ENCODE peak calls at places on chromosomes 13 and 19, in seven cellular contexts. One of them, this sample, is unnamed.
A peak's percentile ranks its signal among the peaks of the same experiment; 100 is the strongest.

GRCh38 chr19:10473192-10473591 is 30.0 kb downstream of the KEAP1 start:
- DNase-seq in psoas muscle: no peak
- DNase-seq in IMR-90: no peak
- DNase-seq in left ventricle myocardium inferior: no peak
- DNase-seq in left lung: no peak
- DNase-seq in lung: no peak
- DNase-seq in K562: no peak
- DNase-seq in this sample: peak; percentile 59

GRCh38 chr13:23754506-23754905 is 134.7 kb downstream of the MIPEP start:
- DNase-seq in psoas muscle: no peak
- DNase-seq in IMR-90: peak; percentile 52
- DNase-seq in left ventricle myocardium inferior: no peak
- DNase-seq in left lung: no peak
- DNase-seq in lung: no peak
- DNase-seq in K562: no peak
- DNase-seq in this sample: no peak

GRCh38 chr19:54434112-54434861 is 14.7 kb upstream of the LENG8 start:
- DNase-seq in psoas muscle: no peak
- DNase-seq in IMR-90: no peak
- DNase-seq in left ventricle myocardium inferior: no peak
- DNase-seq in left lung: no peak
- DNase-seq in lung: no peak
- DNase-seq in K562: no peak
- DNase-seq in this sample: peak; percentile 57

GRCh38 chr19:53884256-53884655 is 2.3 kb downstream of the PRKCG start:
- DNase-seq in psoas muscle: peak; percentile 30
- DNase-seq in IMR-90: no peak
- DNase-seq in left ventricle myocardium inferior: no peak
- DNase-seq in left lung: no peak
- DNase-seq in lung: no peak
- DNase-seq in K562: no peak
- DNase-seq in this sample: no peak

GRCh38 chr13:75704194-75704941 is 68.2 kb downstream of the LMO7 start:
- DNase-seq in psoas muscle: no peak
- DNase-seq in IMR-90: peak; percentile 85
- DNase-seq in left ventricle myocardium inferior: no peak
- DNase-seq in left lung: no peak
- DNase-seq in lung: no peak
- DNase-seq in K562: no peak
- DNase-seq in this sample: no peak

GRCh38 chr19:49581007-49581508 is at the start of gene PRRG2:
- DNase-seq in psoas muscle: no peak
- DNase-seq in IMR-90: no peak
- DNase-seq in left ventricle myocardium inferior: no peak
- DNase-seq in left lung: peak; percentile 77
- DNase-seq in lung: peak; percentile 57
- DNase-seq in K562: peak; percentile 15
- DNase-seq in this sample: peak; percentile 72

GRCh38 chr19:35715981-35716734 is 1.6 kb upstream of the KMT2B start:
- DNase-seq in psoas muscle: peak; percentile 81
- DNase-seq in IMR-90: peak; percentile 30
- DNase-seq in left ventricle myocardium inferior: peak; percentile 70
- DNase-seq in left lung: peak; percentile 92
- DNase-seq in lung: peak; percentile 59
- DNase-seq in K562: peak; percentile 47
- DNase-seq in this sample: peak; percentile 70

GRCh38 chr13:50713849-50714248 is 129.6 kb downstream of the DLEU7 start:
- DNase-seq in psoas muscle: no peak
- DNase-seq in IMR-90: peak; percentile 59
- DNase-seq in left ventricle myocardium inferior: no peak
- DNase-seq in left lung: peak; percentile 78
- DNase-seq in lung: no peak
- DNase-seq in K562: no peak
- DNase-seq in this sample: no peak

GRCh38 chr13:70191034-70191433 is 82.8 kb upstream of the KLHL1 start:
- DNase-seq in psoas muscle: no peak
- DNase-seq in IMR-90: no peak
- DNase-seq in left ventricle myocardium inferior: no peak
- DNase-seq in left lung: no peak
- DNase-seq in lung: no peak
- DNase-seq in K562: no peak
- DNase-seq in this sample: no peak

GRCh38 chr19:11151181-11151580 is 4.4 kb downstream of the SPC24 start:
- DNase-seq in psoas muscle: no peak
- DNase-seq in IMR-90: no peak
- DNase-seq in left ventricle myocardium inferior: peak; percentile 44
- DNase-seq in left lung: no peak
- DNase-seq in lung: no peak
- DNase-seq in K562: no peak
- DNase-seq in this sample: no peak

GRCh38 chr13:109784590-109785140 is 1.7 kb downstream of the IRS2 start:
- DNase-seq in psoas muscle: peak; percentile 89
- DNase-seq in IMR-90: peak; percentile 62
- DNase-seq in left ventricle myocardium inferior: peak; percentile 84
- DNase-seq in left lung: peak; percentile 97
- DNase-seq in lung: peak; percentile 72
- DNase-seq in K562: no peak
- DNase-seq in this sample: peak; percentile 87
- H3K4me3 ChIP-seq in psoas muscle: peak overlapping the region; percentile 92
- H3K4me3 ChIP-seq in IMR-90: peak overlapping the region; percentile 75
- H3K4me3 ChIP-seq in left ventricle myocardium inferior: peak overlapping the region; percentile 78
- H3K4me3 ChIP-seq in left lung: peak overlapping the region; percentile 38
- H3K4me3 ChIP-seq in lung: peak overlapping the region; percentile 80
- H3K4me3 ChIP-seq in K562: no peak overlapping the region
- H3K4me3 ChIP-seq in this sample: peak overlapping the region; percentile 83

GRCh38 chr19:47863514-47863936 is 4.5 kb downstream of the TPRX2 start:
- DNase-seq in psoas muscle: peak; percentile 89
- DNase-seq in IMR-90: peak; percentile 55
- DNase-seq in left ventricle myocardium inferior: peak; percentile 82
- DNase-seq in left lung: peak; percentile 94
- DNase-seq in lung: peak; percentile 85
- DNase-seq in K562: peak; percentile 93
- DNase-seq in this sample: peak; percentile 75
- H3K27ac ChIP-seq in psoas muscle: no peak overlapping the region
- H3K27ac ChIP-seq in IMR-90: no peak overlapping the region
- H3K27ac ChIP-seq in left ventricle myocardium inferior: no peak overlapping the region
- H3K27ac ChIP-seq in left lung: no peak overlapping the region
- H3K27ac ChIP-seq in lung: no peak overlapping the region
- H3K27ac ChIP-seq in K562: no peak overlapping the region
- H3K27ac ChIP-seq in this sample: no peak overlapping the region

GRCh38 chr19:51140441-51140840 is 1.7 kb upstream of the SIGLEC7 start:
- DNase-seq in psoas muscle: no peak
- DNase-seq in IMR-90: no peak
- DNase-seq in left ventricle myocardium inferior: no peak
- DNase-seq in left lung: no peak
- DNase-seq in lung: no peak
- DNase-seq in K562: no peak
- DNase-seq in this sample: no peak

GRCh38 chr19:51143486-51143885 is 1.4 kb downstream of the SIGLEC7 start:
- DNase-seq in psoas muscle: no peak
- DNase-seq in IMR-90: no peak
- DNase-seq in left ventricle myocardium inferior: no peak
- DNase-seq in left lung: no peak
- DNase-seq in lung: no peak
- DNase-seq in K562: no peak
- DNase-seq in this sample: no peak

GRCh38 chr19:51141181-51141580 is 920 bp upstream of the SIGLEC7 start:
- DNase-seq in psoas muscle: no peak
- DNase-seq in IMR-90: no peak
- DNase-seq in left ventricle myocardium inferior: no peak
- DNase-seq in left lung: no peak
- DNase-seq in lung: no peak
- DNase-seq in K562: no peak
- DNase-seq in this sample: no peak

GRCh38 chr19:51144482-51145045 is 2.5 kb downstream of the SIGLEC7 start:
- DNase-seq in psoas muscle: no peak
- DNase-seq in IMR-90: no peak
- DNase-seq in left ventricle myocardium inferior: no peak
- DNase-seq in left lung: no peak
- DNase-seq in lung: no peak
- DNase-seq in K562: no peak
- DNase-seq in this sample: no peak

GRCh38 chr19:51142119-51142518 is at the start of gene SIGLEC7:
- DNase-seq in psoas muscle: peak; percentile 69
- DNase-seq in IMR-90: no peak
- DNase-seq in left ventricle myocardium inferior: peak; percentile 46
- DNase-seq in left lung: peak; percentile 86
- DNase-seq in lung: no peak
- DNase-seq in K562: no peak
- DNase-seq in this sample: no peak
- H3K4me3 ChIP-seq in psoas muscle: no peak within 1 kb of the TSS
- H3K4me3 ChIP-seq in IMR-90: no peak within 1 kb of the TSS
- H3K4me3 ChIP-seq in left ventricle myocardium inferior: no peak within 1 kb of the TSS
- H3K4me3 ChIP-seq in left lung: no peak within 1 kb of the TSS
- H3K4me3 ChIP-seq in lung: no peak within 1 kb of the TSS
- H3K4me3 ChIP-seq in K562: no peak within 1 kb of the TSS
- H3K4me3 ChIP-seq in this sample: no peak within 1 kb of the TSS

DNA sequence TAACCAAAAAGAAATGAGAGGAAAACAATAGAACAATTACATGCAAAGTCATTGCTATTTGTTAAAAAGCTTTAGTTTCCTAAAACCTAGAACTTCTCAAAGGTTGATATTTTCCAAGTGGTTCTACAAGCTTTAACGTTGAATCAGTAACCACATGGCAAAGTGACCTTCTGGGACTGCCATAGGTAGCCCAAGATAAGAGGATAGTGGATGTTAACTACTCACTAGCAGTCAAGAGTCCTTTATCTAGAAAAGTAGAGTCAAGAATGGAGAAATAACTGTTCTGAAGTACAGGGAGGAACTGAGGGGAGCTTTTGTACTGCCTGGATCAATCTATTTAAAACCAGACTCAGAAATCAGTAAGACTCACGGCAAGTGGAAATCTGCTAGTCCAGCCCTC is 9.9 kb upstream of the SLC46A3 start:
- DNase-seq in psoas muscle: no peak
- DNase-seq in IMR-90: no peak
- DNase-seq in left ventricle myocardium inferior: no peak
- DNase-seq in left lung: no peak
- DNase-seq in lung: no peak
- DNase-seq in K562: no peak
- DNase-seq in this sample: no peak
- H3K27ac ChIP-seq in psoas muscle: no peak overlapping the region
- H3K27ac ChIP-seq in IMR-90: no peak overlapping the region
- H3K27ac ChIP-seq in left ventricle myocardium inferior: no peak overlapping the region
- H3K27ac ChIP-seq in left lung: no peak overlapping the region
- H3K27ac ChIP-seq in lung: no peak overlapping the region
- H3K27ac ChIP-seq in K562: no peak overlapping the region
- H3K27ac ChIP-seq in this sample: no peak overlapping the region